ENCODE peak calls at places on chromosomes 16 and 17, in ten cellular contexts. B is fibroblast of lung; Q is uterus; Z is heart right ventricle; T is neuronal stem cell; I is effector memory CD4-positive, alpha-beta T cell; R is ascending aorta; E is GM23248; C is tibial artery; W is ovary. L is an unnamed sample. For H3K9me3 and H3K36me3, the result is how much of the 10 kb centered on the place peaks cover.

GRCh38 chr17:63740464-63741181 is 976 bp downstream of the STRADA start:
- DNase-seq in W (no peak), E (peak), I (no peak), R (no peak), B (no peak), T (no peak), C (no peak), Z (no peak), Q (no peak), L (no peak)

GRCh38 chr17:35069311-35069710 is 5.8 kb upstream of the RFFL start:
- DNase-seq in Z (no peak), Q (no peak), C (no peak), W (no peak), T (no peak), R (no peak), B (no peak), I (no peak), E (peak), L (no peak)

GRCh38 chr16:55179858-55180585 is 144.0 kb upstream of the IRX6 start:
- DNase-seq in I (no peak), Q (no peak), B (no peak), W (no peak), Z (no peak), E (no peak), R (no peak), T (no peak), C (no peak), L (no peak)

GRCh38 chr16:84753412-84754325 is 53.9 kb downstream of the USP10 start:
- DNase-seq in W (no peak), E (peak), B (no peak), C (no peak), T (no peak), Z (no peak), I (no peak), Q (no peak), R (no peak), L (no peak)

GRCh38 chr17:43135454-43135819 is 10.3 kb upstream of the BRCA1 start:
- DNase-seq in C (no peak), Q (no peak), W (no peak), R (no peak), Z (no peak), I (no peak), E (no peak), B (no peak), T (no peak), L (no peak)

GRCh38 chr16:67386861-67387455 is 6.3 kb downstream of the TPPP3 start:
- DNase-seq in C (no peak), Z (no peak), E (no peak), B (no peak), R (peak), W (no peak), I (no peak), Q (no peak), T (no peak), L (no peak)

GRCh38 chr17:79325707-79326106 is 251.1 kb downstream of the ENGASE start:
- DNase-seq in T (peak), E (peak), C (no peak), B (no peak), Q (no peak), R (no peak), Z (no peak), W (no peak), I (no peak), L (no peak)

GRCh38 chr16:27700596-27700995 is 150.7 kb downstream of the KATNIP start:
- DNase-seq in C (peak), B (no peak), Z (no peak), W (no peak), T (no peak), E (no peak), R (peak), Q (no peak), I (no peak), L (no peak)

GRCh38 chr16:21194771-21195301 is 16.5 kb downstream of the ZP2 start:
- DNase-seq in W (no peak), R (no peak), I (no peak), E (peak), Z (no peak), Q (no peak), T (no peak), B (no peak), C (no peak), L (no peak)

GRCh38 chr17:36463916-36464764 is 22.3 kb upstream of the ZNHIT3 start:
- DNase-seq in B (peak), Z (peak), W (no peak), T (peak), C (no peak), R (no peak), E (peak), I (no peak), Q (no peak), L (peak)

GRCh38 chr16:67936876-67937605 is 391 bp upstream of the PSMB10 start:
- DNase-seq in T (no peak), W (no peak), R (no peak), Q (no peak), I (peak), Z (no peak), B (no peak), E (peak), C (no peak), L (peak)

GRCh38 chr17:67281053-67281452 is 36.1 kb upstream of the HELZ start:
- DNase-seq in W (no peak), Z (no peak), T (no peak), C (no peak), R (no peak), Q (no peak), B (no peak), E (no peak), I (no peak), L (no peak)

GRCh38 chr17:81371910-81372760 is 23.1 kb upstream of the BAHCC1 start:
- DNase-seq in C (no peak), Z (peak), B (peak), R (no peak), E (peak), Q (no peak), T (no peak), W (no peak), I (no peak), L (no peak)

GRCh38 chr17:67475161-67475887 is 98.2 kb downstream of the PITPNC1 start:
- DNase-seq in Q (peak), B (peak), Z (peak), C (peak), T (no peak), E (peak), W (peak), R (peak), I (peak), L (peak)

GRCh38 chr16:55759983-55760664 is 72.8 kb downstream of the CES1 start:
- DNase-seq in T (peak), I (no peak), Q (no peak), W (no peak), C (no peak), Z (no peak), B (peak), R (no peak), E (peak), L (no peak)

GRCh38 chr17:44767493-44767892 is 8.7 kb downstream of the ADAM11 start:
- DNase-seq in Z (no peak), Q (no peak), C (no peak), E (no peak), T (no peak), B (no peak), W (no peak), I (no peak), R (no peak), L (no peak)

GRCh38 chr16:2981899-2982250 is 1.6 kb upstream of the PKMYT1 start:
- DNase-seq in Z (no peak), Q (no peak), B (no peak), E (no peak), I (no peak), T (no peak), W (no peak), R (no peak), C (no peak), L (no peak)
- H3K9me3 ChIP-seq in Z (under half), Q (under half), B (under half), E (under half), I (under half), T (under half), W (under half), R (under half), C (under half), L (under half)

GRCh38 chr17:50737118-50737698 is 17.8 kb downstream of the LUC7L3 start:
- DNase-seq in W (no peak), B (no peak), I (no peak), Q (no peak), T (no peak), C (no peak), R (no peak), Z (no peak), E (no peak), L (no peak)
- H3K36me3 ChIP-seq in W (under half), B (under half), I (half or more), Q (under half), T (half or more), C (under half), R (under half), Z (under half), E (under half), L (under half)

DNA sequence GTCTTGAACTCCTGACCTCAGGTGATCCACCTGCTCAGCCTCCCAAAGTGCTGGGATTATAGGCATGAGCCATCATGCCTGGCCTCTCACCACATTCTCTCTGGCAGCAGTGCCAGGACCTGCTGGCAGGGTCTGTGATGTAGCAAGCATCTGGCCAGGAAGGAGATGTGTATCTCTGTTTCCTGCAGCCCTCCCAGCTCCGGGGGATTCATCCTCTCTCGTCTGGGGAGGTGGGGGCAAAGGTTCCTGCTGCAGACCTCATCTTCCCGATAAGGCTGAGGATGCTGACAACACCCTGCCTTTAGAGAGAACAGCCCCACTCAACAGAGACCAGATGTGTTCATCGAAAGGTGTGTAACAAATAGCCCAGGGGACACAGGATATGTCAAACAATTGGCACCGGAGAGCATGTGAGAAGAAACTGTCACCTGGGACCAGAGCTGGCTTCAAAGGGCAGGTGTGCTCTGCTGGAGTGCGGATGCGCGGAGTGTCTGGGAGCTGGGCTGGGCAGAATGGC is 54.8 kb upstream of the SEC14L1 start:
- DNase-seq in Q (no peak), R (no peak), E (no peak), T (no peak), Z (no peak), C (no peak), B (no peak), W (no peak), I (no peak), L (no peak)
- H3K4me3 ChIP-seq in Q (no peak), R (no peak), E (no peak), T (no peak), Z (peak), C (no peak), B (no peak), W (no peak), I (peak), L (no peak)

GRCh38 chr16:57636184-57636583 is 7.8 kb downstream of the ADGRG1 start:
- DNase-seq in R (no peak), W (no peak), Z (no peak), T (no peak), Q (no peak), I (no peak), B (no peak), E (no peak), C (no peak), L (no peak)

GRCh38 chr16:57632568-57632967 is 4.1 kb downstream of the ADGRG1 start:
- DNase-seq in Q (no peak), E (no peak), C (no peak), R (no peak), I (no peak), T (no peak), W (no peak), Z (peak), B (no peak), L (no peak)

GRCh38 chr16:57633383-57634064 is 5.1 kb downstream of the ADGRG1 start:
- DNase-seq in E (no peak), R (no peak), Q (no peak), C (no peak), I (no peak), B (no peak), W (no peak), Z (no peak), T (no peak), L (no peak)

GRCh38 chr16:57635266-57636097 is 7.1 kb downstream of the ADGRG1 start:
- DNase-seq in Q (no peak), E (no peak), R (no peak), T (no peak), Z (no peak), C (no peak), B (no peak), I (no peak), W (no peak), L (no peak)

GRCh38 chr16:57634171-57634570 is 5.7 kb downstream of the ADGRG1 start:
- DNase-seq in Q (no peak), I (no peak), W (no peak), E (peak), Z (no peak), T (no peak), C (no peak), R (no peak), B (no peak), L (no peak)
- H3K9me3 ChIP-seq in Q (under half), I (under half), W (under half), E (under half), Z (under half), T (under half), C (under half), R (under half), B (under half), L (under half)

L was measured in CD4-positive, alpha-beta memory T cell.